ENCODE peak calls at places on chromosomes 5 and 9, in four cellular contexts. One of them, this sample, is unnamed.

GRCh38 chr5:116271432-116271831 is 186.6 kb downstream of the COMMD10 start:
- ATAC-seq in activated CD8-positive, alpha-beta memory T cell treated with anti-CD3 and anti-CD28 coated beads, Interleukin-2, amount 10 ng/mL, durations not matched to agents 7 days and 5 days: no peak
- ATAC-seq in naive thymus-derived CD8-positive, alpha-beta T cell: no peak
- ATAC-seq in effector memory CD8-positive, alpha-beta T cell: no peak
- ATAC-seq in this sample: peak; percentile 68

GRCh38 chr9:128494108-128494742 is 10.3 kb upstream of the GLE1 start:
- ATAC-seq in naive thymus-derived CD8-positive, alpha-beta T cell: peak; percentile 27
- ATAC-seq in activated CD8-positive, alpha-beta memory T cell treated with anti-CD3 and anti-CD28 coated beads, Interleukin-2, amount 10 ng/mL, durations not matched to agents 7 days and 5 days: no peak
- ATAC-seq in effector memory CD8-positive, alpha-beta T cell: no peak
- ATAC-seq in this sample: no peak

GRCh38 chr9:100714372-100715099 is 136.7 kb downstream of the CAVIN4 start:
- ATAC-seq in effector memory CD8-positive, alpha-beta T cell: no peak
- ATAC-seq in activated CD8-positive, alpha-beta memory T cell treated with anti-CD3 and anti-CD28 coated beads, Interleukin-2, amount 10 ng/mL, durations not matched to agents 7 days and 5 days: peak; percentile 27
- ATAC-seq in naive thymus-derived CD8-positive, alpha-beta T cell: no peak
- ATAC-seq in this sample: no peak

GRCh38 chr5:149030838-149031397 is 31.9 kb downstream of the SH3TC2 start:
- ATAC-seq in activated CD8-positive, alpha-beta memory T cell treated with anti-CD3 and anti-CD28 coated beads, Interleukin-2, amount 10 ng/mL, durations not matched to agents 7 days and 5 days: no peak
- ATAC-seq in naive thymus-derived CD8-positive, alpha-beta T cell: no peak
- ATAC-seq in effector memory CD8-positive, alpha-beta T cell: no peak
- ATAC-seq in this sample: no peak

GRCh38 chr5:150068071-150068470 is 18.3 kb downstream of the CSF1R start:
- ATAC-seq in activated CD8-positive, alpha-beta memory T cell treated with anti-CD3 and anti-CD28 coated beads, Interleukin-2, amount 10 ng/mL, durations not matched to agents 7 days and 5 days: no peak
- ATAC-seq in effector memory CD8-positive, alpha-beta T cell: no peak
- ATAC-seq in naive thymus-derived CD8-positive, alpha-beta T cell: no peak
- ATAC-seq in this sample: no peak

GRCh38 chr5:108212775-108213346 is 169.0 kb downstream of the FBXL17 start:
- ATAC-seq in naive thymus-derived CD8-positive, alpha-beta T cell: no peak
- ATAC-seq in activated CD8-positive, alpha-beta memory T cell treated with anti-CD3 and anti-CD28 coated beads, Interleukin-2, amount 10 ng/mL, durations not matched to agents 7 days and 5 days: no peak
- ATAC-seq in effector memory CD8-positive, alpha-beta T cell: no peak
- ATAC-seq in this sample: no peak

GRCh38 chr9:11709567-11709966 is 983.6 kb upstream of the TYRP1 start:
- ATAC-seq in effector memory CD8-positive, alpha-beta T cell: no peak
- ATAC-seq in activated CD8-positive, alpha-beta memory T cell treated with anti-CD3 and anti-CD28 coated beads, Interleukin-2, amount 10 ng/mL, durations not matched to agents 7 days and 5 days: no peak
- ATAC-seq in naive thymus-derived CD8-positive, alpha-beta T cell: no peak
- ATAC-seq in this sample: no peak

GRCh38 chr9:87080512-87081225 is 133.4 kb upstream of the GAS1 start:
- ATAC-seq in activated CD8-positive, alpha-beta memory T cell treated with anti-CD3 and anti-CD28 coated beads, Interleukin-2, amount 10 ng/mL, durations not matched to agents 7 days and 5 days: no peak
- ATAC-seq in naive thymus-derived CD8-positive, alpha-beta T cell: no peak
- ATAC-seq in effector memory CD8-positive, alpha-beta T cell: no peak
- ATAC-seq in this sample: no peak

GRCh38 chr9:8095531-8096223 is 296.1 kb upstream of the DMAC1 start:
- ATAC-seq in naive thymus-derived CD8-positive, alpha-beta T cell: no peak
- ATAC-seq in activated CD8-positive, alpha-beta memory T cell treated with anti-CD3 and anti-CD28 coated beads, Interleukin-2, amount 10 ng/mL, durations not matched to agents 7 days and 5 days: no peak
- ATAC-seq in effector memory CD8-positive, alpha-beta T cell: no peak
- ATAC-seq in this sample: no peak

GRCh38 chr5:180611140-180611850 is 20.0 kb upstream of the SCGB3A1 start:
- ATAC-seq in effector memory CD8-positive, alpha-beta T cell: no peak
- ATAC-seq in naive thymus-derived CD8-positive, alpha-beta T cell: no peak
- ATAC-seq in activated CD8-positive, alpha-beta memory T cell treated with anti-CD3 and anti-CD28 coated beads, Interleukin-2, amount 10 ng/mL, durations not matched to agents 7 days and 5 days: no peak
- ATAC-seq in this sample: no peak

GRCh38 chr5:128406863-128407262 is 131.2 kb downstream of the FBN2 start:
- ATAC-seq in activated CD8-positive, alpha-beta memory T cell treated with anti-CD3 and anti-CD28 coated beads, Interleukin-2, amount 10 ng/mL, durations not matched to agents 7 days and 5 days: no peak
- ATAC-seq in naive thymus-derived CD8-positive, alpha-beta T cell: no peak
- ATAC-seq in effector memory CD8-positive, alpha-beta T cell: no peak
- ATAC-seq in this sample: no peak

GRCh38 chr5:156479864-156480263 is 152.9 kb downstream of the SGCD start:
- ATAC-seq in activated CD8-positive, alpha-beta memory T cell treated with anti-CD3 and anti-CD28 coated beads, Interleukin-2, amount 10 ng/mL, durations not matched to agents 7 days and 5 days: no peak
- ATAC-seq in effector memory CD8-positive, alpha-beta T cell: no peak
- ATAC-seq in naive thymus-derived CD8-positive, alpha-beta T cell: no peak
- ATAC-seq in this sample: peak; percentile 45

GRCh38 chr9:81410201-81410600 is 279.1 kb downstream of the TLE1 start:
- ATAC-seq in naive thymus-derived CD8-positive, alpha-beta T cell: no peak
- ATAC-seq in activated CD8-positive, alpha-beta memory T cell treated with anti-CD3 and anti-CD28 coated beads, Interleukin-2, amount 10 ng/mL, durations not matched to agents 7 days and 5 days: no peak
- ATAC-seq in effector memory CD8-positive, alpha-beta T cell: no peak
- ATAC-seq in this sample: no peak

GRCh38 chr5:51377151-51378060 is 5.8 kb upstream of the ISL1 start:
- ATAC-seq in effector memory CD8-positive, alpha-beta T cell: no peak
- ATAC-seq in activated CD8-positive, alpha-beta memory T cell treated with anti-CD3 and anti-CD28 coated beads, Interleukin-2, amount 10 ng/mL, durations not matched to agents 7 days and 5 days: no peak
- ATAC-seq in naive thymus-derived CD8-positive, alpha-beta T cell: no peak
- ATAC-seq in this sample: no peak

GRCh38 chr9:137461663-137462395 is 2.7 kb upstream of the NSMF start:
- ATAC-seq in activated CD8-positive, alpha-beta memory T cell treated with anti-CD3 and anti-CD28 coated beads, Interleukin-2, amount 10 ng/mL, durations not matched to agents 7 days and 5 days: peak; percentile 78
- ATAC-seq in naive thymus-derived CD8-positive, alpha-beta T cell: peak; percentile 86
- ATAC-seq in effector memory CD8-positive, alpha-beta T cell: peak; percentile 83
- ATAC-seq in this sample: peak; percentile 81

GRCh38 chr5:56172225-56172624 is 60.9 kb downstream of the ANKRD55 start:
- ATAC-seq in naive thymus-derived CD8-positive, alpha-beta T cell: no peak
- ATAC-seq in effector memory CD8-positive, alpha-beta T cell: no peak
- ATAC-seq in activated CD8-positive, alpha-beta memory T cell treated with anti-CD3 and anti-CD28 coated beads, Interleukin-2, amount 10 ng/mL, durations not matched to agents 7 days and 5 days: no peak
- ATAC-seq in this sample: no peak

GRCh38 chr5:149273237-149273636 is 1.6 kb downstream of the AFAP1L1 start:
- ATAC-seq in naive thymus-derived CD8-positive, alpha-beta T cell: no peak
- ATAC-seq in activated CD8-positive, alpha-beta memory T cell treated with anti-CD3 and anti-CD28 coated beads, Interleukin-2, amount 10 ng/mL, durations not matched to agents 7 days and 5 days: no peak
- ATAC-seq in effector memory CD8-positive, alpha-beta T cell: no peak
- ATAC-seq in this sample: no peak

GRCh38 chr5:111572561-111572960 is 60.2 kb upstream of the STARD4 start:
- ATAC-seq in activated CD8-positive, alpha-beta memory T cell treated with anti-CD3 and anti-CD28 coated beads, Interleukin-2, amount 10 ng/mL, durations not matched to agents 7 days and 5 days: no peak
- ATAC-seq in effector memory CD8-positive, alpha-beta T cell: no peak
- ATAC-seq in naive thymus-derived CD8-positive, alpha-beta T cell: no peak
- ATAC-seq in this sample: no peak

GRCh38 chr9:5843450-5844249 is 10.7 kb upstream of the ERMP1 start:
- ATAC-seq in effector memory CD8-positive, alpha-beta T cell: no peak
- ATAC-seq in activated CD8-positive, alpha-beta memory T cell treated with anti-CD3 and anti-CD28 coated beads, Interleukin-2, amount 10 ng/mL, durations not matched to agents 7 days and 5 days: peak; percentile 31
- ATAC-seq in naive thymus-derived CD8-positive, alpha-beta T cell: peak; percentile 19
- ATAC-seq in this sample: no peak

GRCh38 chr5:11527994-11528393 is 376.3 kb downstream of the CTNND2 start:
- ATAC-seq in naive thymus-derived CD8-positive, alpha-beta T cell: no peak
- ATAC-seq in activated CD8-positive, alpha-beta memory T cell treated with anti-CD3 and anti-CD28 coated beads, Interleukin-2, amount 10 ng/mL, durations not matched to agents 7 days and 5 days: no peak
- ATAC-seq in effector memory CD8-positive, alpha-beta T cell: no peak
- ATAC-seq in this sample: no peak

GRCh38 chr9:134571326-134571871 is 70.2 kb upstream of the COL5A1 start:
- ATAC-seq in naive thymus-derived CD8-positive, alpha-beta T cell: no peak
- ATAC-seq in activated CD8-positive, alpha-beta memory T cell treated with anti-CD3 and anti-CD28 coated beads, Interleukin-2, amount 10 ng/mL, durations not matched to agents 7 days and 5 days: no peak
- ATAC-seq in effector memory CD8-positive, alpha-beta T cell: no peak
- ATAC-seq in this sample: no peak

GRCh38 chr9:81814794-81815464 is 113.3 kb upstream of the SPATA31D4 start:
- ATAC-seq in activated CD8-positive, alpha-beta memory T cell treated with anti-CD3 and anti-CD28 coated beads, Interleukin-2, amount 10 ng/mL, durations not matched to agents 7 days and 5 days: no peak
- ATAC-seq in naive thymus-derived CD8-positive, alpha-beta T cell: peak; percentile 14
- ATAC-seq in effector memory CD8-positive, alpha-beta T cell: peak; percentile 86
- ATAC-seq in this sample: peak; percentile 61

GRCh38 chr9:109274768-109275596 is 45.9 kb downstream of the EPB41L4B start:
- ATAC-seq in effector memory CD8-positive, alpha-beta T cell: no peak
- ATAC-seq in activated CD8-positive, alpha-beta memory T cell treated with anti-CD3 and anti-CD28 coated beads, Interleukin-2, amount 10 ng/mL, durations not matched to agents 7 days and 5 days: no peak
- ATAC-seq in naive thymus-derived CD8-positive, alpha-beta T cell: no peak
- ATAC-seq in this sample: no peak

GRCh38 chr9:119793272-119793671 is 424.0 kb upstream of the BRINP1 start:
- ATAC-seq in effector memory CD8-positive, alpha-beta T cell: no peak
- ATAC-seq in naive thymus-derived CD8-positive, alpha-beta T cell: no peak
- ATAC-seq in activated CD8-positive, alpha-beta memory T cell treated with anti-CD3 and anti-CD28 coated beads, Interleukin-2, amount 10 ng/mL, durations not matched to agents 7 days and 5 days: no peak
- ATAC-seq in this sample: no peak

GRCh38 chr9:13876741-13877140 is 437.2 kb downstream of the NFIB start:
- ATAC-seq in activated CD8-positive, alpha-beta memory T cell treated with anti-CD3 and anti-CD28 coated beads, Interleukin-2, amount 10 ng/mL, durations not matched to agents 7 days and 5 days: no peak
- ATAC-seq in naive thymus-derived CD8-positive, alpha-beta T cell: no peak
- ATAC-seq in effector memory CD8-positive, alpha-beta T cell: no peak
- ATAC-seq in this sample: no peak

GRCh38 chr9:123268950-123269302 is 540 bp upstream of the STRBP start:
- ATAC-seq in effector memory CD8-positive, alpha-beta T cell: no peak
- ATAC-seq in activated CD8-positive, alpha-beta memory T cell treated with anti-CD3 and anti-CD28 coated beads, Interleukin-2, amount 10 ng/mL, durations not matched to agents 7 days and 5 days: no peak
- ATAC-seq in naive thymus-derived CD8-positive, alpha-beta T cell: no peak
- ATAC-seq in this sample: no peak

GRCh38 chr5:174910245-174910737 is 185.9 kb downstream of the MSX2 start:
- ATAC-seq in activated CD8-positive, alpha-beta memory T cell treated with anti-CD3 and anti-CD28 coated beads, Interleukin-2, amount 10 ng/mL, durations not matched to agents 7 days and 5 days: peak; percentile 78
- ATAC-seq in naive thymus-derived CD8-positive, alpha-beta T cell: peak; percentile 62
- ATAC-seq in effector memory CD8-positive, alpha-beta T cell: peak; percentile 39
- ATAC-seq in this sample: peak; percentile 82

GRCh38 chr5:74643160-74643562 is 2.6 kb upstream of the ENC1 start:
- ATAC-seq in activated CD8-positive, alpha-beta memory T cell treated with anti-CD3 and anti-CD28 coated beads, Interleukin-2, amount 10 ng/mL, durations not matched to agents 7 days and 5 days: no peak
- ATAC-seq in naive thymus-derived CD8-positive, alpha-beta T cell: no peak
- ATAC-seq in effector memory CD8-positive, alpha-beta T cell: no peak
- ATAC-seq in this sample: no peak

GRCh38 chr5:156815988-156816599 is 34.0 kb upstream of the PPP1R2B start:
- ATAC-seq in naive thymus-derived CD8-positive, alpha-beta T cell: no peak
- ATAC-seq in effector memory CD8-positive, alpha-beta T cell: no peak
- ATAC-seq in activated CD8-positive, alpha-beta memory T cell treated with anti-CD3 and anti-CD28 coated beads, Interleukin-2, amount 10 ng/mL, durations not matched to agents 7 days and 5 days: peak; percentile 30
- ATAC-seq in this sample: peak; percentile 80

GRCh38 chr5:6540111-6540830 is 91.6 kb downstream of the UBE2QL1 start:
- ATAC-seq in activated CD8-positive, alpha-beta memory T cell treated with anti-CD3 and anti-CD28 coated beads, Interleukin-2, amount 10 ng/mL, durations not matched to agents 7 days and 5 days: no peak
- ATAC-seq in naive thymus-derived CD8-positive, alpha-beta T cell: no peak
- ATAC-seq in effector memory CD8-positive, alpha-beta T cell: no peak
- ATAC-seq in this sample: no peak

GRCh38 chr5:81161012-81161601 is 72.0 kb upstream of the CKMT2 start:
- ATAC-seq in naive thymus-derived CD8-positive, alpha-beta T cell: no peak
- ATAC-seq in activated CD8-positive, alpha-beta memory T cell treated with anti-CD3 and anti-CD28 coated beads, Interleukin-2, amount 10 ng/mL, durations not matched to agents 7 days and 5 days: no peak
- ATAC-seq in effector memory CD8-positive, alpha-beta T cell: no peak
- ATAC-seq in this sample: no peak

GRCh38 chr9:34119713-34120112 is 6.8 kb downstream of the DCAF12 start:
- ATAC-seq in naive thymus-derived CD8-positive, alpha-beta T cell: no peak
- ATAC-seq in activated CD8-positive, alpha-beta memory T cell treated with anti-CD3 and anti-CD28 coated beads, Interleukin-2, amount 10 ng/mL, durations not matched to agents 7 days and 5 days: no peak
- ATAC-seq in effector memory CD8-positive, alpha-beta T cell: no peak
- ATAC-seq in this sample: no peak

GRCh38 chr9:32644698-32645097 is 9.2 kb upstream of the TAF1L start:
- ATAC-seq in activated CD8-positive, alpha-beta memory T cell treated with anti-CD3 and anti-CD28 coated beads, Interleukin-2, amount 10 ng/mL, durations not matched to agents 7 days and 5 days: no peak
- ATAC-seq in naive thymus-derived CD8-positive, alpha-beta T cell: no peak
- ATAC-seq in effector memory CD8-positive, alpha-beta T cell: no peak
- ATAC-seq in this sample: no peak

GRCh38 chr5:11997942-11998341 is 93.7 kb upstream of the CTNND2 start:
- ATAC-seq in naive thymus-derived CD8-positive, alpha-beta T cell: no peak
- ATAC-seq in activated CD8-positive, alpha-beta memory T cell treated with anti-CD3 and anti-CD28 coated beads, Interleukin-2, amount 10 ng/mL, durations not matched to agents 7 days and 5 days: no peak
- ATAC-seq in effector memory CD8-positive, alpha-beta T cell: no peak
- ATAC-seq in this sample: no peak

GRCh38 chr5:150143725-150144058 is 12.0 kb downstream of the PDGFRB start:
- ATAC-seq in naive thymus-derived CD8-positive, alpha-beta T cell: no peak
- ATAC-seq in effector memory CD8-positive, alpha-beta T cell: no peak
- ATAC-seq in activated CD8-positive, alpha-beta memory T cell treated with anti-CD3 and anti-CD28 coated beads, Interleukin-2, amount 10 ng/mL, durations not matched to agents 7 days and 5 days: no peak
- ATAC-seq in this sample: no peak

GRCh38 chr5:177568326-177568725 is 14.0 kb upstream of the FAM193B start:
- ATAC-seq in naive thymus-derived CD8-positive, alpha-beta T cell: no peak
- ATAC-seq in effector memory CD8-positive, alpha-beta T cell: no peak
- ATAC-seq in activated CD8-positive, alpha-beta memory T cell treated with anti-CD3 and anti-CD28 coated beads, Interleukin-2, amount 10 ng/mL, durations not matched to agents 7 days and 5 days: no peak
- ATAC-seq in this sample: no peak